ENCODE peak calls at places on chromosomes 3 and 15, in six cellular contexts. J is right lobe of liver, M is upper lobe of right lung, A is fibroblast of lung, N is body of pancreas, L is heart left ventricle. U is an unnamed sample. For H3K36me3, the result is how much of the 10 kb centered on the place peaks cover.

GRCh38 chr3:170180952-170181876 is at the start of gene PHC3:
- DNase-seq in J (peak), M (peak), A (peak), N (peak), L (peak), U (peak)

GRCh38 chr3:35537265-35537664 is 102.1 kb upstream of the ARPP21 start:
- DNase-seq in J (no peak), M (no peak), A (no peak), N (no peak), L (no peak), U (no peak)

GRCh38 chr3:167882057-167882667 is 146.6 kb downstream of the SERPINI1 start:
- DNase-seq in J (no peak), M (no peak), A (peak), N (no peak), L (no peak), U (no peak)

GRCh38 chr3:32443471-32443870 is 51.8 kb downstream of the CMTM7 start:
- DNase-seq in J (no peak), M (no peak), A (peak), N (no peak), L (no peak), U (no peak)

GRCh38 chr3:80696280-80696679 is 928.5 kb upstream of the ROBO1 start:
- DNase-seq in J (no peak), M (no peak), A (no peak), N (peak), L (no peak), U (no peak)

GRCh38 chr3:12638105-12638504 is 25.8 kb downstream of the RAF1 start:
- DNase-seq in J (no peak), M (no peak), A (peak), N (peak), L (no peak), U (no peak)

GRCh38 chr3:50610181-50610971 is 1.2 kb downstream of the CISH start:
- DNase-seq in J (no peak), M (peak), A (no peak), N (peak), L (peak), U (no peak)

GRCh38 chr3:141625506-141625905 is 112.6 kb upstream of the RNF7 start:
- DNase-seq in J (no peak), M (no peak), A (peak), N (no peak), L (no peak), U (peak)

GRCh38 chr3:115623414-115623868 is at the start of gene GAP43:
- DNase-seq in J (peak), M (peak), A (peak), N (peak), L (peak), U (peak)

GRCh38 chr3:196942915-196943277 is 568 bp upstream of the NCBP2 start:
- DNase-seq in J (no peak), M (peak), A (peak), N (no peak), L (no peak), U (peak)

GRCh38 chr15:42226648-42227047 is 18.5 kb upstream of the VPS39 start:
- DNase-seq in J (no peak), M (no peak), A (no peak), N (no peak), L (no peak), U (no peak)
- H3K36me3 ChIP-seq in J (half or more), M (half or more), A (under half), N (under half), L (half or more), U (under half)

DNA sequence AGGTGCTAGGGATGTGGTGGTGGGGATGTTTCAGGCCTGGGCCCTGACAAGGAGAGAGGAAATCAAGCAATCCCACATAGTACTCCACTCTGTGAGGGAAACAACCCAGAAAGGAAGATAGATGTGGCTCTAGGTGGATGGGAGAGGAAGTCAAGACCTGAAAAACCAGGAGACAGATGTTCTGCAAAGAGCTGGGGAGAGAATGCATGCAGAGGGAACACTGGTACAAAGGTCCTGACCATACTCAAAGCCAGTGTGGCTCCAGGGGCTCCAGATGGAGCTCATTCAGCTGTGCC is 15.7 kb upstream of the VILL start:
- DNase-seq in J (no peak), M (no peak), A (no peak), N (no peak), L (no peak), U (no peak)
- TF ChIP-seq CTCF in J (no peak), M (no peak), A (no peak), N (no peak), L (no peak), U (no peak)

DNA sequence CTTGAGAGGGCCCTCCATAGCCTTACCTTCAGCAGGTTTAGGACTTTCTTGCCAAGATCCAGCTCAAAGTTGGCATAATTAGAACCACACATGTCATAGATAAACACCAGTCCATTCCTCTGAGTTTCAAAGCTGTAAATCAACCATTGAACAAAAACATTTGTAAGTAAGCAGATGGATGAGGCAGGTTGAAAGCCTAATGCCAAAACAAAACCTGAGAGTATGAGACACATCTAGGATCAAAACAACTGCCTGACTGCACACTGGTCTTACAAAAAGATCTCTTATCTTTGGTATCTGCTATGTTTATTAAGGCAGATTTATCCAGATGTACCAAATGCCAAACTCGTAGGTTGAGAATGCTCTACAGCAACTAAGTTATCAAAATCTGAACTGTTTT is 61.9 kb downstream of the PTPN9 start:
- DNase-seq in J (no peak), M (no peak), A (peak), N (no peak), L (no peak), U (no peak)
- H3K36me3 ChIP-seq in J (half or more), M (half or more), A (under half), N (under half), L (half or more), U (under half)

GRCh38 chr3:151169700-151170224 is 33.3 kb downstream of the GPR171 start:
- DNase-seq in J (no peak), M (peak), A (peak), N (no peak), L (peak), U (peak)

GRCh38 chr3:151166161-151166560 is 36.9 kb downstream of the GPR171 start:
- DNase-seq in J (no peak), M (no peak), A (no peak), N (no peak), L (no peak), U (no peak)

GRCh38 chr3:151171145-151171544 is 31.9 kb downstream of the GPR171 start:
- DNase-seq in J (no peak), M (no peak), A (peak), N (no peak), L (no peak), U (no peak)

GRCh38 chr3:151169262-151169661 is 33.8 kb downstream of the GPR171 start:
- DNase-seq in J (no peak), M (peak), A (no peak), N (no peak), L (no peak), U (no peak)

DNA sequence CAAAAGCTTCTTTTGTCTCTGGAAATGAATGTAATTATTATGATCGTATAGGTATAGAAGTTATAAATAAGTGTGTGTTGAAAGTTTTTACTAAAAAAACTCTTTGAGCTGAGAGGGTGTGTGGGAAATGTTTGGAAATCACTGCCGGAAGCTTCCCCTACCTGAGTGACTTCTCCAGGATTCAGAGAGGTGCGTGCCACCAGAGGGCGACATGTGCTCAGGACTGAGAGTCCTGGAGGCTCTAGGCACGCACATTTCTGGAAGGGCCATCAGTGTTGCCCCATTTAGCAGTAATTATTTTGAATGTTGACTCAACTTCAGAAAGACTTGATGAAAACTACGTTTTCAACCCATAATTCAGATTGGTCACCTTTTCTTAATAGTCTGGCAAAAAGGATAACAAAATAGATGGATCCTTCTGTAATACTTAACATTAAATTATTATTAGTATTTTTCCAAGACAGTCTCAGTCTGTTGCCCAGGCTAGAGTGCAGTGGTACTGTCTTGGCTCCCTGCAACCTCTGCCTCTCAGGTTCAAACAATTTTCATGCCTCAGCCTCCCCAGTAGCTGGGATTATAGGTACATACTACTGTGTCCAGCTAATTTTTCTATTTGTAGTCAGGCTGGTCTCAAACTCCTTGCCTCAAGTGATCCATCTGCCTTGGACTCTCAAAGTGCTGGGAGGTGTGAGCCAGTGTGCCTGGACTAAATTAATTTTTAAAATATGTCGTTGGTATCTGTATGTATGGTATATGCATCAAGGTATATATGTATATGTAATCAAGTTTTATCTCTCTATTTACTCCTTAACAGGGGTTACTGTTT is 34.5 kb downstream of the GPR171 start:
- DNase-seq in J (peak), M (peak), A (peak), N (peak), L (peak), U (peak)
- TF ChIP-seq CTCF in J (peak), M (peak), A (peak), N (peak), L (peak), U (peak)

DNA sequence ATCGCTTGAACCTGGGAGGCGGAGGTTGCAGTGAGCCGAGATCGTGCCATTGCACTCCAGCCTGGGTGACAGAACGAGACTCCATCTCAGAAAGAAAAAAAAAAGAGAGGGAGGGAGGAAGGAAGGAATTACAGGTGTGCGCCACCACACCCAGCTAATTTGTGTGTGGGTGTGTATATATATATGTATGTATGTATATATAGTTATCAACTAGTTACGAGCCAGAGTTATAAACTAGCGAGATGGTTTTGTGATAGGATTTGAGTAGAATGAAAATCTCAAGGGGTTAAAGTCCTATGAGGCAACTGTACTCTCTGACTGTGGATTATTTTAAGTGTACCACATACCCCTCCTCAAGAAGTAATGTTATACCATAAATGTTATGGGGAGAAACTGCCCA is 50.9 kb upstream of the SIN3A start:
- DNase-seq in J (no peak), M (no peak), A (no peak), N (no peak), L (no peak), U (no peak)
- H3K36me3 ChIP-seq in J (under half), M (under half), A (under half), N (under half), L (half or more), U (under half)

GRCh38 chr3:171847595-171848259 is 4.6 kb downstream of the TMEM212 start:
- DNase-seq in J (no peak), M (no peak), A (no peak), N (no peak), L (no peak), U (no peak)

GRCh38 chr3:171844873-171845272 is 1.7 kb downstream of the TMEM212 start:
- DNase-seq in J (no peak), M (no peak), A (peak), N (no peak), L (no peak), U (no peak)

GRCh38 chr3:171846594-171846993 is 3.4 kb downstream of the TMEM212 start:
- DNase-seq in J (no peak), M (no peak), A (peak), N (no peak), L (no peak), U (no peak)

GRCh38 chr3:171847133-171847532 is 4.0 kb downstream of the TMEM212 start:
- DNase-seq in J (no peak), M (no peak), A (no peak), N (no peak), L (no peak), U (no peak)

DNA sequence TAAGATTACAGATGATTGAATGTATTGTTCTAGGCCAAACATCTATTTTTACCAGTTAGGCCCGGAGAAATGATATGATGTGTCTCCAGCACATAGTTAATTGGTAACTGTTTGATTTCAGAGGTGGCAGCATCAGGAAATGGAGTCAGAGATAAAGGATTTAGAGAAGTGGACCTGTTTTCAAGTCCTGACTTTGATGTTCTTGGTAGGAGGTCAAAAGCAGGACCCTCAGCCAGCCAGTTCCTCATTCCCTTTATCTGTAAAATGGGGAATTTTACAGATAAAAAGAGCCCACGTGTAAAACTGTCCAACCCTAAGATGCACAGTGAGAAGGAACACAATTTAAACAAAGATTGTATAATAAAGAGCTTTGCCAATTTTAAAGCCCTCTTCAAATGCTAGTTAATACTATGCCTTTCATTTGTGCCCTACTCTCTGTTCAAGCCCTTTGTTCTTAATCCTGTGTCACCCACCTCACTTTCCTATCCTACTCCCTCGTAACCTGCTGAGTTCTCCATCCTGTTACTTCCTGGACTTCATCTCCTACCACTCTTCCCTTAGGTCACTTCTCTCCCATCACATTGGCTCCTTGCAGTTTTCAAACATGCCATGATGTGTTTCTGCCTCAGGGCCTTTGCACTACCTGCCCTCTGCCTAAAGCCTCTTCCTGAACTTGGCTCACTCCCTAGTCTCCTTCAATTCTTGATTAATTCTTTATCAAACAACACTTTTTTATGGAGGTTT is 2.6 kb downstream of the TMEM212 start:
- DNase-seq in J (no peak), M (no peak), A (no peak), N (no peak), L (no peak), U (no peak)
- TF ChIP-seq CTCF in J (no peak), M (no peak), A (no peak), N (no peak), L (no peak), U (no peak)

GRCh38 chr3:58170376-58170775 is 40.4 kb downstream of the DNASE1L3 start:
- DNase-seq in J (no peak), M (no peak), A (no peak), N (no peak), L (no peak), U (no peak)

GRCh38 chr3:58169371-58169770 is 41.4 kb downstream of the DNASE1L3 start:
- DNase-seq in J (no peak), M (no peak), A (no peak), N (no peak), L (no peak), U (no peak)

GRCh38 chr3:58171126-58171525 is 39.6 kb downstream of the DNASE1L3 start:
- DNase-seq in J (no peak), M (no peak), A (no peak), N (no peak), L (no peak), U (no peak)

GRCh38 chr3:58167431-58168351 is 43.1 kb downstream of the DNASE1L3 start:
- DNase-seq in J (no peak), M (no peak), A (peak), N (peak), L (peak), U (peak)

GRCh38 chr3:58168498-58168897 is 42.3 kb downstream of the DNASE1L3 start:
- DNase-seq in J (no peak), M (no peak), A (no peak), N (no peak), L (no peak), U (no peak)
- H3K36me3 ChIP-seq in J (under half), M (under half), A (under half), N (under half), L (half or more), U (under half)